ENCODE peak calls at places on chromosomes 11 and 22, in five cellular contexts. One of them, this sample, is unnamed.

GRCh38 chr22:47798229-47798628 is 1035.8 kb downstream of the TBC1D22A start:
- DNase-seq in A549: no peak
- DNase-seq in K562: no peak
- DNase-seq in HepG2: no peak
- DNase-seq in endothelial cell of umbilical vein: no peak
- DNase-seq in this sample: no peak

GRCh38 chr11:95698939-95699562 is 90.5 kb downstream of the FAM76B start:
- DNase-seq in A549: no peak
- DNase-seq in HepG2: peak
- DNase-seq in endothelial cell of umbilical vein: no peak
- DNase-seq in K562: no peak
- DNase-seq in this sample: peak

GRCh38 chr11:76251576-76251975 is 45.3 kb upstream of the WNT11 start:
- DNase-seq in K562: no peak
- DNase-seq in endothelial cell of umbilical vein: no peak
- DNase-seq in HepG2: no peak
- DNase-seq in A549: no peak
- DNase-seq in this sample: peak

GRCh38 chr11:66985508-66986177 is 10.5 kb downstream of the C11orf86 start:
- DNase-seq in endothelial cell of umbilical vein: no peak
- DNase-seq in K562: no peak
- DNase-seq in A549: no peak
- DNase-seq in HepG2: no peak
- DNase-seq in this sample: no peak

GRCh38 chr11:116416852-116417251 is 355.9 kb downstream of the BUD13 start:
- DNase-seq in A549: no peak
- DNase-seq in HepG2: no peak
- DNase-seq in K562: no peak
- DNase-seq in endothelial cell of umbilical vein: no peak
- DNase-seq in this sample: no peak

GRCh38 chr22:37657590-37658132 is 862 bp upstream of the PDXP start:
- DNase-seq in K562: peak
- DNase-seq in HepG2: no peak
- DNase-seq in A549: no peak
- DNase-seq in endothelial cell of umbilical vein: no peak
- DNase-seq in this sample: peak

GRCh38 chr22:18048441-18048898 is 24.1 kb upstream of the MICAL3 start:
- DNase-seq in HepG2: no peak
- DNase-seq in K562: peak
- DNase-seq in A549: no peak
- DNase-seq in endothelial cell of umbilical vein: no peak
- DNase-seq in this sample: no peak

GRCh38 chr11:74325649-74326645 is 14.5 kb upstream of the P4HA3 start:
- DNase-seq in K562: no peak
- DNase-seq in endothelial cell of umbilical vein: peak
- DNase-seq in HepG2: no peak
- DNase-seq in A549: no peak
- DNase-seq in this sample: no peak

GRCh38 chr22:45537734-45538181 is 35.1 kb downstream of the FBLN1 start:
- DNase-seq in K562: no peak
- DNase-seq in endothelial cell of umbilical vein: no peak
- DNase-seq in A549: no peak
- DNase-seq in HepG2: no peak
- DNase-seq in this sample: peak

DNA sequence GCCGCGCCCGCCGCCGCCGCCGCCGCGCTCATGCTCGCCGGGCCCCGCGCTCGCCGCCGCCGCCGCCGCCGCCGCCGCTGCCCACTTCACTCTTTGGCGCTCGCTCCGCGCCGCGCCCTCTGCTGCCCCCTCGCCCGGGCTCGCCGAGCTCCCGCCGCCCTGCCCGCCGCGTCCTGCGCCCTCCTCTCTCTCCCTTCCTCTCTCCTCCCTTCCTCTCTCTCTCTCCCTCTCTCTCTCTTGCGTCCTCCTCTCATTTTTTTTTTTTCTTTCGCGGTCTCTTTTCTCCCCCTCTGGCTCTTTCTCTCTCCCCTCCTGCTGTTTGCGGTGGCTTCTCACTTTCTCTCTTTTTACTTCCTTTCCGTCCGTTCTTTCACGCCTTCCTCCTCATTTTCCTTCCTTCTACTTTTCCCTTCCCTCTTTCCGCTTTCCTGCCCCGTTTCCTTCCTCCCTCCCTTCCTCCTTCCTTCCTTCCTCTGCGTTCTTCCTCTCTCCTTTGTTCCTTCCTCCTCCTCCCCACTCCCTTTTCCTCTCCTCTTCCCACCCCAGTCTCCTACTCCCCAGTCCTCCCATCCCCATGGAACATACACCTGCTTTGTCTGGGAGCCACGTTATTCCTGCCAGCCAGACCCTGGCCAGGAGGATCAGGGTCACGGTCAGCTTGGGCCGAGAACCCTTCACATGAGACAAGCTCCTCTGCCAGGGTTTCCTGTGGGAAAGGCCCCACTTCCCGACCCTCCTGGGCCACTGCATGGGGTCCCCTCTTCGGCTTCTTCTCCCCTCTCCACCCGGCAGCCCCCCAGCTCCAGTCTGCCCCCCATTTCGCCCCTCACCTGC is 19.3 kb upstream of the SHISAL1 start:
- DNase-seq in HepG2: no peak
- DNase-seq in K562: no peak
- DNase-seq in A549: peak
- DNase-seq in endothelial cell of umbilical vein: no peak
- DNase-seq in this sample: no peak
- H3K4me3 ChIP-seq in HepG2: no peak
- H3K4me3 ChIP-seq in K562: no peak
- H3K4me3 ChIP-seq in A549: peak
- H3K4me3 ChIP-seq in endothelial cell of umbilical vein: no peak
- H3K4me3 ChIP-seq in this sample: no peak

GRCh38 chr11:12845739-12846358 is 163.3 kb upstream of the RASSF10 start:
- DNase-seq in A549: no peak
- DNase-seq in endothelial cell of umbilical vein: peak
- DNase-seq in HepG2: peak
- DNase-seq in K562: peak
- DNase-seq in this sample: no peak
- TF ChIP-seq MYC in A549: no peak
- TF ChIP-seq MYC in endothelial cell of umbilical vein: no peak
- TF ChIP-seq MYC in HepG2: peak
- TF ChIP-seq MYC in K562: no peak
- TF ChIP-seq MYC in this sample: no peak

DNA sequence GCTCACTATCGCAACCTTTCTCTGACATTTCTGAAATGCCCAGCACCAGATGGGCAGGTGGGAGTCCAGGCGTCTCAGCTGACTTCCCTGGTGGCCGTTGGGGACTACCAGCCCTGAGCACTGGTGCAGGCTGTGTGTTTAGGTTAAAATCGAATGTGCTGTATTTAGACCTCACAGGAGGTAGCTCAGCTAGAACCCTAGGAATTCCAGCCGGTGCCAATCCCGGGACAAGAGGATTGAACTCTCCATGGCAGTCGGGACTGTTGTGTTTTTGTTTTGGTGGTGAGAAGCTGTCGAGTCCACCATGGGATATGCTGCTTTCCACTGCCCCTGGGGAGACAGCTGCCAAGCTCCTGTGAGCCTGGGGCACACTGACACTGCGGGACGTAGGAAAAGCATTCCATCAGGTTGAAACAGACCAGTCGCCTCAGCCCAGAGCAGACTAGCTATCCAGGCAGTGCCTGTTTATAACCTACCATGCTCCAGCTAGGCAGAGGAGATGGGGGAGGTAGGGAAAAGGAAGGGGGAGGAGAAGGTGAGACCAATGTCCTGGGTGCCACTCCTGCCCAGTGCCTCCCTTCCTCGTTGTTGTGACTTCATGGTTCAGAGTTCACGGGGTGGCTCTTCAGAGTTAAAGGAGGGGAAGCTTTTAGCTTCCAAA is 52.9 kb downstream of the MICAL2 start:
- DNase-seq in K562: no peak
- DNase-seq in HepG2: peak
- DNase-seq in endothelial cell of umbilical vein: peak
- DNase-seq in A549: no peak
- DNase-seq in this sample: no peak
- TF ChIP-seq POLR2A in K562: no peak
- TF ChIP-seq POLR2A in HepG2: no peak
- TF ChIP-seq POLR2A in endothelial cell of umbilical vein: no peak
- TF ChIP-seq POLR2A in A549: no peak
- TF ChIP-seq POLR2A in this sample: no peak

GRCh38 chr22:19940536-19941364 is 822 bp upstream of the COMT start:
- DNase-seq in K562: peak
- DNase-seq in A549: peak
- DNase-seq in endothelial cell of umbilical vein: no peak
- DNase-seq in HepG2: no peak
- DNase-seq in this sample: peak

GRCh38 chr22:19942886-19943664 is 1.5 kb upstream of the TXNRD2 start:
- DNase-seq in HepG2: peak
- DNase-seq in endothelial cell of umbilical vein: peak
- DNase-seq in K562: peak
- DNase-seq in A549: no peak
- DNase-seq in this sample: peak

GRCh38 chr22:19942071-19942885 is 660 bp upstream of the TXNRD2 start:
- DNase-seq in endothelial cell of umbilical vein: peak
- DNase-seq in HepG2: no peak
- DNase-seq in A549: peak
- DNase-seq in K562: peak
- DNase-seq in this sample: peak

GRCh38 chr22:19941365-19942070 is at the start of the genes COMT and TXNRD2:
- DNase-seq in HepG2: no peak
- DNase-seq in K562: peak
- DNase-seq in A549: peak
- DNase-seq in endothelial cell of umbilical vein: peak
- DNase-seq in this sample: peak

DNA sequence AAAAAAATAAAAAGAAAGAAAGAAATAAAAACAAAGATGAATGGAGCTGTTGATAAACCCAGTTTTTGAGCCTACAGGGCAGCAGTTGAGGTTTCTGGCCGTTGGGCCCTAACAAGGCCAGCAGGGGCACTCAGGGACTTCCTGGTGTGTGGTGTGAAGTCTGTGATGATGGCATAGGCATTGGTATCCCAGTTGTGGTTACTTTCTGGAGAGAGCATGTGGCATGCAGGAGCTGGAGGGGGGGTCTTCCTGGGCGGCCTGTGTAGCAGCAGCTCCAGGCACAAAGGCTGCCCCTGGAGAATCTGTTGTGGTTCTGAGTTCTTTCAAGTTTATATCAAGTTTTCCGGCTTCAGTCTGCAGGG is 2.0 kb upstream of the TXNRD2 start:
- DNase-seq in HepG2: peak
- DNase-seq in endothelial cell of umbilical vein: no peak
- DNase-seq in A549: peak
- DNase-seq in K562: peak
- DNase-seq in this sample: peak
- H3K4me3 ChIP-seq in HepG2: no peak
- H3K4me3 ChIP-seq in endothelial cell of umbilical vein: no peak
- H3K4me3 ChIP-seq in A549: no peak
- H3K4me3 ChIP-seq in K562: no peak
- H3K4me3 ChIP-seq in this sample: peak

DNA sequence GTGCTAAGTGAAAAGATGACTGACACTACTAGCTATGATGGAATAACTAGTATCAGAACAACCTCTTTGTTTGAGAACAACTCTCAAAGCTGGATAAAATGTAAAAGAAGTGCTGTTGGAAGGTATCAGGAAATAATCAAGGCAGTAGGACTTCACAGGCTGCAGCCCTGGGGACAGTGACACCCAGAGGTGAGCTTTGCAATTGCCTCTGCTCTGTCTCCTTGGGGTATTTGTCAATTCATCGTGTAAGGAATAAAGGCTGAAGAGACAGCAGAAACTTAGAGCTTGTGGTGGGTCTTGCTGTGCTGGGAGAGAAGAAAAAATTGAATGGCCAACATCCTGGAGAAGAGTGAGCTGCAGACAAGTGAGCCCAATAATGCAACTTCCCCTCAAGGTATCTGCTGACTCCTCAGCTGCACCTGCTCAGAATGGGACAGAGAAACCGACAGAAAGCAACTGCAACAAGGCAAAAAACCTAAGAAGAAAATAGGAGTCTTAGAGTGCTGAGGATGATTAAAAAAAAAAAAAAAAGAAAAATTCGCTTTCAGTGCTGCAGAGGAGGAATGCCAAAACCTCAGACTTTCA is 141.1 kb downstream of the RCN1 start:
- DNase-seq in endothelial cell of umbilical vein: peak
- DNase-seq in A549: peak
- DNase-seq in K562: peak
- DNase-seq in HepG2: peak
- DNase-seq in this sample: peak
- TF ChIP-seq MYC in endothelial cell of umbilical vein: no peak
- TF ChIP-seq MYC in A549: no peak
- TF ChIP-seq MYC in K562: no peak
- TF ChIP-seq MYC in HepG2: no peak
- TF ChIP-seq MYC in this sample: no peak

DNA sequence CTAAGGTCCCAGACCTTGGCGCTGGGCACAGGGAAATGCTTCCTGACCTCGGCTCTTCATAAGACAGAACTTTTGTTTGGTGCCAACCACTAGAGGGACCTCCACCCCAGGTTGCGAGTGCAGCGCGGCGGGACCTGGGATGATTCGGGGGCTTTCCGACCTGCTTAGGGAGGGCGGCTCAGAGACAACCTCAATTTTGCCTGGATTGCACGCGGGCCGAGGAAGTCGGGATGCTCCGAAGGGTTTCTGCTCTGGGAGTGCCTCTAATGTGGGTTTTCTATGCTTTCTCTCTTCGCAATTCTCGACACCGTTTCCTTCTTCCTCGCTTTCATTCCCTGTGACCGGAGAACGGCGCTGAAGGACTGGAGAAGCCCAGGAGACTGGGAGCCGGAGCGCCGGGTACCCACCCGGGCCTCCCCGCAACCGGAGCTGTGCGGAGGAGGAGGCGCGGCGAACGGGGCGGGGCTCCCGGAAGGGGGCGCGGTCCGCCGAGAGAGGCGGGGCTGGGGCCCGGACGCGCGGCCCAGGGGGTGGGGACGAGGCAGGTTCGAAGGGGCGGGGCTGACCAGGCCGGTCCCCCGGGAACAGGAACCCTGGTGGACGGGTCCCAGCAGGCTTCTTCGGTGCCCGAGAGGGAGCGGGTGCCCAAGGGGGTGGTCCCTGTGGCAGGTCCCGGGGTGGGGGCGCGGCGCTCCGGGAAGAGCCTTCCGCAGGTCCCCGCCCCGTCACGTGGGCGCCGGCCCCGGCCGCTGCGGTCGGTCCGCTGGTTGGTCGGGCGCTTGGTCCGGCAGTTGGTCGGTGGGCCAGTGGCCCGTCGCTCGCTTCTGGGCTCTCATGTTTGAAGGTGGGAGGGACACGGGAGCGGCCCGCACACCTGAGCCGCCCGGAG is at the start of gene PPFIBP2:
- DNase-seq in endothelial cell of umbilical vein: peak
- DNase-seq in K562: peak
- DNase-seq in HepG2: peak
- DNase-seq in A549: peak
- DNase-seq in this sample: peak
- TF ChIP-seq POLR2A in endothelial cell of umbilical vein: no peak
- TF ChIP-seq POLR2A in K562: no peak
- TF ChIP-seq POLR2A in HepG2: peak
- TF ChIP-seq POLR2A in A549: no peak
- TF ChIP-seq POLR2A in this sample: peak

DNA sequence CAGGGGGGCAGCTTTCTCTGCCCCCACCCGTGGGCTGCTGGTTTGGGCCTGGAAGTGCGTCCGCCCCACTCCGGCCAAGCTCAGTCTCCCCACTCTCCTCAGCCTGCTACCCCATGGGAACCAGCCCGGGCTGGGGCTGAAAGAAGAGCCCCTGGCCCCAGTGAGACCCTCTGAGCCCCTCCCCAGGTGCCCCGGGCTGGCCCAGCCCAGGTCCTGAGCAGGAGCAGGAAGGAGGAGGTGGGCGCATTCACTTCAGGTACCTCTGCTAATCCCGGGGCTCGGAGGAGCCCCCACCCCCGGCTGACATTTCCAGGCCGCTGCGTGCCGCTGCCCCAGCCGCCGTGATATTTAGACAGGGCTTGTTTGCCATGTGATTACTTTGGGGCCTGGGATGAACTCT is 8.7 kb upstream of the TH start:
- DNase-seq in HepG2: no peak
- DNase-seq in endothelial cell of umbilical vein: no peak
- DNase-seq in A549: no peak
- DNase-seq in K562: no peak
- DNase-seq in this sample: no peak
- H3K4me3 ChIP-seq in HepG2: no peak
- H3K4me3 ChIP-seq in endothelial cell of umbilical vein: no peak
- H3K4me3 ChIP-seq in A549: no peak
- H3K4me3 ChIP-seq in K562: no peak
- H3K4me3 ChIP-seq in this sample: no peak

This sample was measured in NB4.